ENCODE peak calls at places on chromosomes 11 and 22, in five cellular contexts. F, C, Z, N and E are unnamed samples.

GRCh38 chr11:47399860-47400812 is 8.3 kb upstream of the SLC39A13 start:
- DNase-seq in F (no peak), C (no peak), Z (no peak), N (peak; percentile 75), E (no peak)

GRCh38 chr11:12556788-12557384 is 117.3 kb upstream of the TEAD1 start:
- DNase-seq in Z (peak; percentile 80), N (peak; percentile 86), C (peak; percentile 90), F (peak; percentile 73), E (no peak)

GRCh38 chr11:116837231-116838091 is at the start of gene APOA1:
- DNase-seq in F (no peak), C (no peak), Z (no peak), N (peak; percentile 25), E (no peak)

GRCh38 chr11:101030015-101030414 is 99.6 kb downstream of the PGR start:
- DNase-seq in F (no peak), Z (no peak), C (no peak), N (no peak), E (no peak)

GRCh38 chr11:13120691-13121090 is 111.6 kb downstream of the RASSF10 start:
- DNase-seq in N (no peak), F (no peak), Z (no peak), C (no peak), E (no peak)

GRCh38 chr11:65887723-65888162 is 528 bp downstream of the FIBP start:
- DNase-seq in F (no peak), N (no peak), C (no peak), Z (peak; percentile 45), E (no peak)

GRCh38 chr22:43110927-43111623 is 525 bp downstream of the BIK start:
- DNase-seq in C (no peak), N (peak; percentile 64), F (no peak), Z (no peak), E (no peak)

GRCh38 chr22:41540365-41540764 is 3.9 kb downstream of the POLR3H start:
- DNase-seq in Z (no peak), C (no peak), N (no peak), F (no peak), E (no peak)

GRCh38 chr11:36452987-36453386 is 57.1 kb downstream of the TRAF6 start:
- DNase-seq in Z (peak; percentile 15), C (no peak), F (no peak), N (no peak), E (no peak)

GRCh38 chr11:63019506-63019905 is 3.9 kb upstream of the SLC22A8 start:
- DNase-seq in F (no peak), C (no peak), N (no peak), Z (no peak), E (no peak)

GRCh38 chr22:47278655-47279054 is 516.2 kb downstream of the TBC1D22A start:
- DNase-seq in C (no peak), F (no peak), Z (no peak), N (no peak), E (no peak)

GRCh38 chr11:12802418-12803085 is 128.3 kb downstream of the TEAD1 start:
- DNase-seq in Z (peak; percentile 97), N (peak; percentile 27), F (peak; percentile 70), C (no peak), E (no peak)

GRCh38 chr11:75827562-75827961 is 12.6 kb downstream of the UVRAG start:
- DNase-seq in N (no peak), F (no peak), C (no peak), Z (no peak), E (no peak)

GRCh38 chr11:129643031-129643721 is 172.5 kb upstream of the TMEM45B start:
- DNase-seq in C (no peak), F (no peak), Z (peak; percentile 78), N (no peak), E (no peak)

GRCh38 chr11:75413864-75414263 is 14.5 kb downstream of the RPS3 start:
- DNase-seq in C (no peak), N (no peak), Z (no peak), F (no peak), E (no peak)

GRCh38 chr11:92298238-92298565 is 73.6 kb downstream of the FAT3 start:
- DNase-seq in N (no peak), F (no peak), Z (no peak), C (no peak), E (no peak)

GRCh38 chr11:95100856-95101507 is 11.3 kb downstream of the ENDOD1 start:
- DNase-seq in C (no peak), N (no peak), F (no peak), Z (no peak), E (no peak)

GRCh38 chr22:46052331-46052771 is 75.4 kb upstream of the WNT7B start:
- DNase-seq in N (no peak), F (no peak), Z (no peak), C (no peak), E (no peak)

GRCh38 chr22:35475545-35475944 is 65.1 kb upstream of the RASD2 start:
- DNase-seq in N (no peak), Z (no peak), F (no peak), C (no peak), E (no peak)

GRCh38 chr11:130219148-130219547 is 59.6 kb downstream of the ST14 start:
- DNase-seq in N (no peak), C (no peak), Z (no peak), F (no peak), E (no peak)

GRCh38 chr11:110972640-110973039 is 260.4 kb upstream of the ARHGAP20 start:
- DNase-seq in C (peak; percentile 68), Z (peak; percentile 33), N (no peak), F (no peak), E (no peak)

GRCh38 chr22:39556970-39557811 is 13.4 kb upstream of the CACNA1I start:
- DNase-seq in N (peak; percentile 57), C (no peak), Z (peak; percentile 33), F (no peak), E (no peak)

GRCh38 chr11:11152877-11153276 is 200.2 kb downstream of the CSNK2A3 start:
- DNase-seq in N (no peak), Z (no peak), C (no peak), F (no peak), E (no peak)

GRCh38 chr11:1422481-1422880 is 32.7 kb downstream of the BRSK2 start:
- DNase-seq in Z (peak; percentile 43), F (no peak), C (no peak), N (peak; percentile 56), E (no peak)

GRCh38 chr11:11810764-11811726 is 30.7 kb upstream of the USP47 start:
- DNase-seq in C (no peak), Z (no peak), F (no peak), N (peak; percentile 66), E (no peak)

GRCh38 chr11:47412152-47412746 is 3.9 kb downstream of the SLC39A13 start:
- DNase-seq in C (no peak), F (no peak), N (peak; percentile 85), Z (peak; percentile 68), E (peak; percentile 57)

DNA sequence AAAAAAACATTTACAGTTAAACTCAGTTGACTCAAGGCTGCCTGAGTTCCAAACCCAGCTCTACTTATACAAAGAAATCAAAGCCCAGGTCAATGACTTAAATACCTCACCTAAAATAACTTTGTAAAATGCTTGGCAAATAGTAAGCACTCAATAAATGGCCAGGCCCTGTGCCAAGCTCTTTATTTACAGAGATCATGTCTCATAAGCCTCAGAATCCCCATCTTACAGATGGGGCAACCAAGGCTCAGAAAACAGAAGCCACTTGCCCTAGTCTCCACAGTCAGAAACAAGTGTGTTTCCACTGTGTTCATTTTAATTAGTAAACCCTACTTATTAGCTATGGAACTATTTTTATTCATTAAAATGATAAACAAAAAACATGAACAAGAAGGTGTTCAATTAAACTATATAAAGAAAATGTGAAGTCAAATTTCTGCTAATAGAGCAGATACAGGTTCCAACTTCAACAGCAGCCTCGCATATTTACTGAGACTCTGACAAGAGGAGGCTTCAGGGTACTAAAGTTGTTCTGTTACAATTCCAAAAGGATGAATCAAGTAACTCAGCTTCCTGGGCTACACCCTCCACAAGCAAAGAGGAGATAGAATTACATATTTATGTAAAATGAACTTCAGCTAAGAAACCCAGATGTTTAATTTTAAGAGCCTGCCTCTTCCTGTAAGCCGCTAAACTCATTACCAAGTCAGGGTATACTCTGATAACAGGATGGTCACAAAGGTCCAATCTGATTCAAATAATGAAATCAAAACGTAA is 30.7 kb upstream of the TTC28 start:
- DNase-seq in N (no peak), C (peak; percentile 82), F (no peak), Z (peak; percentile 47), E (no peak)
- H3K27ac ChIP-seq in N (no peak overlapping the region), C (peak overlapping the region; percentile 85), F (peak overlapping the region; percentile 20), Z (peak overlapping the region; percentile 87), E (no peak overlapping the region)

DNA sequence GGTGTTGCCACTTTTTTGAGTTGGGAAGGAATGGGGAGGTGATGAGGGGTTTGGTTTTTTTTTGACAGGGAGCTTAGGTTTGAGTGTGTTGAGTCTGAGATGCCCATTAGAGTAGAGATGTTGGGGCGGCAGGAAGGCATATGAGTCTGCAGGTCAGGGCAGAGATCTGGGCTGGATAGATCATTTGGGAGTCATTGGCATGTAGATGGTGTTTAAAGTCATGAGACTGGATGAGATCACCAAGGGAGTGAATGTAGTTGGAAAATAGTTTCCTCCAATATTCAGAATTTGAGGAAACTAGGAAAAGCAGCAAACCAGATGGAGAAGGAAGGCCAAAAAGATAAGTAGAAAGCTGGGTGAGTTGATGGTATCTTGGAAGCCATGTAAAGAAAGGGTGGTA is 2.1 kb upstream of the ANAPC15 start:
- DNase-seq in N (no peak), F (no peak), Z (no peak), C (no peak), E (no peak)
- H3K27ac ChIP-seq in N (no peak overlapping the region), F (no peak overlapping the region), Z (no peak overlapping the region), C (no peak overlapping the region), E (no peak overlapping the region)

DNA sequence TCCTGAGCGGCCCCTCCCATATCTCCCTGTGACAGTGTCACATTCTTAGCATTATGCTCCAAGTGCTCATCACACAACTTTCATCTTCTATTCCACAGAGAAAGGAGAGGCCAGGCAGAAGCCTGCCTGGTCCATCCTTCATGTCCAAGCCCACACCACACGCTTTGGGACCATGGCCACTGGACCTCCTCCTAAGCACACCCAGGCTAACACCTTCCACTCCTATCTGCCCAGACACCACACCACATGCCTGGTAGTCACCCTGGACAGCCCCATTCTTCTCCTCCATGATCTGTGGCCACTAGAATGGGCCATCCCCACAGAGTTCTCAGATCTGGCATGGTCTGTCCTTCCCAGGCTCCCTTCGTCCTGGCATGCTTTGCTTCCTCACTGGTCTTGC is 55.3 kb downstream of the HIRA start:
- DNase-seq in N (no peak), F (no peak), C (no peak), Z (no peak), E (no peak)
- H3K27ac ChIP-seq in N (no peak overlapping the region), F (no peak overlapping the region), C (no peak overlapping the region), Z (no peak overlapping the region), E (no peak overlapping the region)

DNA sequence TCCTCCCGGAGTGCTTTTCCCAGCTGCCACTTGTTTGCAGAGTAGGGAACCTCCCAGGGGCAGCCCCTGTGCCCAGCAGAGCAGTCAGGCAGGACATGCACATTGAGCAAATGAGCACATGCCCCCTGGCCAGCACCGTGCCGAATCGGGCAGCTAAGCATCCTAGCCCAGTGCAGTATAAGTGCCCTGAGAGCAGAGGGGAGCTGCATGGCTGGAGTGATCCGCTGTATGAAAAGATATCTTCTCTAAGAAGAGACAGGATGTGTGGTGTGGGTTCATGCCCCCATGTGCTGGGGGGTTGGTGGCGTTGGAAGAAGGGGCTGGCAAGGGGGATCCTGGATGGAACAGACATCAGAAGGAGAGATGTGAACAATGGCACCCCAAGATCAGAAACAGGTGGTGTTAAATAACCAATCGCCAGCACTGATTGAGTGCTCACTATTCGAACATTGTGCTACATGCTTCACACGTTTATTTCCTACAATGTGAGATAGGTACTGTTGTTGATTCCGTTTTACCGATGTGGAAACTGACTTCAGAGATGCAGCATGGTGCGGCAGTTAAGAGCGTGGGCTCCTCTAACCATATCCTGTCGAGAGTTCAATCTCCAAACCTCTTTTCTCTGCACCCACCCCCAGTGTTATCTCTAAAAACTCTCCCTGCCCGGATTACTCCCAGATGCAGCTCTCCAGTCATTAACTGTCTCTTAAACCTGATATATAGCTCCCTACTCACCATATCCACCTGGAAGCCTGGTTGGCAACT is 1.3 kb downstream of the AIP start:
- DNase-seq in C (no peak), F (no peak), Z (no peak), N (no peak), E (no peak)
- H3K27ac ChIP-seq in C (no peak overlapping the region), F (peak overlapping the region; percentile 86), Z (no peak overlapping the region), N (no peak overlapping the region), E (peak overlapping the region; percentile 99)